ENCODE peak calls at places on chromosome 13, in nine cellular contexts. J is lower leg skin; C is CD8-positive, alpha-beta memory T cell; B is Caco-2; P is H7; V is cardiac fibroblast; G is dorsolateral prefrontal cortex; F is Panc1; K is AG04450. A is an unnamed sample.

GRCh38 chr13:72774019-72774418 is 7.7 kb downstream of the DIS3 start:
- DNase-seq in V (peak; percentile 35), F (no peak), B (no peak), K (no peak), C (no peak), G (no peak), J (no peak), P (no peak), A (peak; percentile 7)

GRCh38 chr13:83895994-83896580 is 13.8 kb upstream of the SLITRK1 start:
- DNase-seq in K (no peak), F (no peak), G (no peak), J (no peak), P (no peak), B (no peak), C (no peak), V (no peak), A (no peak)

GRCh38 chr13:50838701-50839100 is 4.8 kb downstream of the DLEU7 start:
- DNase-seq in C (no peak), V (no peak), J (no peak), K (no peak), B (no peak), P (no peak), F (no peak), G (no peak), A (no peak)

GRCh38 chr13:87131611-87132010 is 539.6 kb upstream of the SLITRK5 start:
- DNase-seq in V (no peak), C (no peak), K (no peak), P (no peak), J (no peak), F (no peak), B (no peak), G (no peak), A (no peak)

GRCh38 chr13:97879646-97880297 is 73.7 kb upstream of the IPO5 start:
- DNase-seq in G (no peak), F (no peak), B (no peak), V (peak; percentile 88), C (no peak), P (no peak), J (no peak), K (peak; percentile 78), A (peak; percentile 77)

GRCh38 chr13:24234200-24234915 is 73.8 kb downstream of the SPATA13 start:
- DNase-seq in P (no peak), G (no peak), C (no peak), F (no peak), V (no peak), K (no peak), J (peak; percentile 52), B (no peak), A (no peak)

GRCh38 chr13:97344250-97345175 is 89.5 kb upstream of the RAP2A start:
- DNase-seq in G (peak; percentile 67), F (no peak), C (peak; percentile 20), B (peak; percentile 69), V (peak; percentile 80), J (no peak), K (no peak), P (peak; percentile 39), A (no peak)

GRCh38 chr13:73673931-73674330 is 460.3 kb downstream of the KLF12 start:
- DNase-seq in P (no peak), G (no peak), J (no peak), K (no peak), B (no peak), F (no peak), C (no peak), V (no peak), A (no peak)

GRCh38 chr13:58594978-58595600 is 963.5 kb downstream of the PCDH17 start:
- DNase-seq in P (no peak), F (no peak), K (no peak), B (no peak), C (no peak), V (no peak), G (no peak), J (no peak), A (no peak)

GRCh38 chr13:114063545-114064515 is 68.6 kb downstream of the RASA3 start:
- DNase-seq in J (no peak), K (no peak), C (no peak), V (peak; percentile 65), G (no peak), B (no peak), P (no peak), F (no peak), A (peak; percentile 81)

GRCh38 chr13:114130131-114130707 is 2.2 kb downstream of the RASA3 start:
- DNase-seq in V (no peak), K (no peak), J (no peak), G (no peak), B (no peak), P (no peak), F (no peak), C (no peak), A (no peak)

GRCh38 chr13:72651196-72651595 is 76.2 kb downstream of the MZT1 start:
- DNase-seq in P (peak; percentile 16), F (no peak), K (no peak), V (no peak), B (peak; percentile 18), C (no peak), G (no peak), J (no peak), A (no peak)

GRCh38 chr13:110310541-110311491 is 3.7 kb downstream of the COL4A2 start:
- DNase-seq in B (no peak), K (no peak), C (no peak), F (no peak), J (peak; percentile 36), G (no peak), P (no peak), V (no peak), A (no peak)

GRCh38 chr13:110312669-110313031 is 5.6 kb downstream of the COL4A2 start:
- DNase-seq in F (no peak), P (no peak), B (peak; percentile 91), V (peak; percentile 80), G (no peak), J (peak; percentile 80), K (no peak), C (no peak), A (peak; percentile 87)

GRCh38 chr13:110314516-110315245 is 7.6 kb downstream of the COL4A2 start:
- DNase-seq in C (no peak), V (no peak), B (no peak), K (no peak), G (no peak), J (peak; percentile 76), F (no peak), P (peak; percentile 22), A (no peak)

GRCh38 chr13:110309661-110310524 is 2.8 kb downstream of the COL4A2 start:
- DNase-seq in P (no peak), K (no peak), F (no peak), B (no peak), J (peak; percentile 76), G (no peak), C (no peak), V (peak; percentile 35), A (no peak)

GRCh38 chr13:110311721-110312668 is 4.9 kb downstream of the COL4A2 start:
- DNase-seq in K (no peak), F (no peak), C (no peak), V (peak; percentile 40), G (no peak), P (no peak), J (peak; percentile 83), B (no peak), A (no peak)
- H3K4me3 ChIP-seq in K (no peak overlapping the region), F (no peak overlapping the region), C (no peak overlapping the region), V (no peak overlapping the region), G (no peak overlapping the region), P (no peak overlapping the region), J (no peak overlapping the region), B (no peak overlapping the region), A (no peak overlapping the region)

DNA sequence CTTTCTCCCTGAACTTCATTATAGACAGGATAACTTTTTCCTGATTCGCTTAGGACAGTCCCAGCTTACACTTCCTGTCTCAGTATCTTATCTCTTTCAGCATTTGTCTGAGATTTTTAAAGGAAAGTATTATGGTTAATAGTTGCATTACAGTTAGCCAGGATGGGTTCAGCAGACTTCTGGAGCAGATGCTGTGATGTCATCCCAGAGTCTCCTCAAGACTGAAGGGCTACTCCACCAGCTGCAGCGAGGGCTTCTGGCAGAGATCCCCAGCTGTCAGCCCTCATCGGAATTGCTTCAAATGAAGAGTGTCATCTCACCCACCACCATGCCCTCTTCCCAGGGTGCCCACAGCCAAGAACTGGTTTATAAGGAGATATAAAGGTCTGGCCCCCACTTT is 84.3 kb downstream of the FAM216B start:
- DNase-seq in J (no peak), F (no peak), K (no peak), C (no peak), G (no peak), V (peak; percentile 38), P (no peak), B (no peak), A (no peak)
- H3K4me3 ChIP-seq in J (no peak overlapping the region), F (no peak overlapping the region), K (peak overlapping the region; percentile 25), C (no peak overlapping the region), G (no peak overlapping the region), V (no peak overlapping the region), P (no peak overlapping the region), B (no peak overlapping the region), A (no peak overlapping the region)

GRCh38 chr13:34344761-34345600 is 527.0 kb downstream of the RFC3 start:
- DNase-seq in F (no peak), C (no peak), J (no peak), V (no peak), G (no peak), B (no peak), P (no peak), K (no peak), A (no peak)

GRCh38 chr13:34349091-34349722 is 531.3 kb downstream of the RFC3 start:
- DNase-seq in P (no peak), B (no peak), K (peak; percentile 80), C (no peak), F (no peak), G (no peak), V (peak; percentile 94), J (peak; percentile 92), A (peak; percentile 99)

GRCh38 chr13:34346626-34347025 is 528.7 kb downstream of the RFC3 start:
- DNase-seq in B (no peak), V (no peak), P (no peak), C (no peak), G (no peak), F (no peak), K (no peak), J (no peak), A (peak; percentile 44)

GRCh38 chr13:34345601-34345939 is 527.6 kb downstream of the RFC3 start:
- DNase-seq in J (no peak), C (no peak), V (no peak), G (no peak), K (no peak), P (no peak), F (no peak), B (no peak), A (no peak)

GRCh38 chr13:34347784-34348573 is 530.0 kb downstream of the RFC3 start:
- DNase-seq in P (no peak), G (no peak), F (no peak), K (no peak), J (no peak), V (no peak), B (peak; percentile 41), C (no peak), A (no peak)
- H3K4me3 ChIP-seq in P (no peak overlapping the region), G (no peak overlapping the region), F (no peak overlapping the region), K (no peak overlapping the region), J (no peak overlapping the region), V (no peak overlapping the region), B (no peak overlapping the region), C (no peak overlapping the region), A (no peak overlapping the region)

DNA sequence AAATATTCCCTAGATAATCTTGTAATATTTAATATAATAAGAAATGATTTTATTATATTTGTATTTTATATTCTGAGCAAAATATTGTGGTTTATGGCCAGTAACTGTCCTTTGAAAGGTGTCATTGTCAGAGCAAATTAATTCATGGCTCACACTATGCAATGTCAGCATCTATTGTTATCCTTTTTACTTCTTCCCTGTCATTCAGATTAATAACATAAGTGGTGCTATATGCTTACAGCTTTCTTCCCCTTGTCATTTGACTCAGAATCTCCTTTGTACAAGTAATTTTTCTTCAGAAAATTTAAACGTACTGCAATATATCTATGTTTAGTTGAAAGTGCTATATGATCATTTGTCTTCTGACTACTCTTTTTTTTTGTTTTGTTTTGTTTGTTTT is 1738.2 kb upstream of the MIR17HG start:
- DNase-seq in V (no peak), K (no peak), G (no peak), J (no peak), B (no peak), P (no peak), C (no peak), F (no peak), A (no peak)
- H3K4me3 ChIP-seq in V (no peak overlapping the region), K (no peak overlapping the region), G (no peak overlapping the region), J (no peak overlapping the region), B (no peak overlapping the region), P (no peak overlapping the region), C (no peak overlapping the region), F (no peak overlapping the region), A (no peak overlapping the region)

A was measured in AG09309.